ENCODE peak calls at places on chromosomes 12 and 14, in eight cellular contexts. Y, F, G, P, Z, L, S and U are unnamed samples.

GRCh38 chr14:52455291-52456088 is 96.8 kb downstream of the TXNDC16 start:
- DNase-seq in Y (peak), F (no peak), G (no peak), P (no peak), Z (no peak), L (peak), S (no peak), U (peak)

GRCh38 chr14:74429991-74430390 is 4.0 kb upstream of the SYNDIG1L start:
- DNase-seq in Y (no peak), F (no peak), G (no peak), P (no peak), Z (peak), L (no peak), S (no peak), U (no peak)

GRCh38 chr12:109761631-109761950 is 48.0 kb downstream of the FAM222A start:
- DNase-seq in Y (no peak), F (no peak), G (no peak), P (no peak), Z (no peak), L (no peak), S (no peak), U (no peak)

GRCh38 chr12:75699251-75699650 is 187.8 kb upstream of the KRR1 start:
- DNase-seq in Y (no peak), F (no peak), G (no peak), P (no peak), Z (no peak), L (no peak), S (no peak), U (no peak)

GRCh38 chr12:12859690-12860089 is 31.7 kb upstream of the GPRC5A start:
- DNase-seq in Y (peak), F (no peak), G (no peak), P (no peak), Z (no peak), L (peak), S (no peak), U (peak)

GRCh38 chr12:58544281-58544680 is 376.0 kb downstream of the LRIG3 start:
- DNase-seq in Y (no peak), F (no peak), G (no peak), P (no peak), Z (no peak), L (no peak), S (no peak), U (no peak)

GRCh38 chr12:56836317-56836716 is 73.2 kb downstream of the HSD17B6 start:
- DNase-seq in Y (peak), F (no peak), G (no peak), P (no peak), Z (no peak), L (peak), S (no peak), U (peak)

GRCh38 chr12:108733132-108733531 is 1.8 kb upstream of the CORO1C start:
- DNase-seq in Y (no peak), F (no peak), G (no peak), P (no peak), Z (no peak), L (no peak), S (no peak), U (no peak)

GRCh38 chr14:23101986-23102625 is 2.7 kb downstream of the CIROP start:
- DNase-seq in Y (no peak), F (no peak), G (no peak), P (no peak), Z (no peak), L (no peak), S (no peak), U (no peak)

GRCh38 chr12:104057771-104058197 is 6.5 kb upstream of the HCFC2 start:
- DNase-seq in Y (no peak), F (no peak), G (peak), P (peak), Z (peak), L (peak), S (peak), U (no peak)

GRCh38 chr12:119459481-119459880 is 125.0 kb downstream of the CCDC60 start:
- DNase-seq in Y (no peak), F (no peak), G (no peak), P (no peak), Z (no peak), L (no peak), S (no peak), U (no peak)

GRCh38 chr14:61466249-61466904 is 145.0 kb downstream of the PRKCH start:
- DNase-seq in Y (peak), F (no peak), G (no peak), P (no peak), Z (peak), L (peak), S (no peak), U (peak)

GRCh38 chr12:114684098-114684869 is at the start of gene TBX3:
- DNase-seq in Y (peak), F (peak), G (peak), P (peak), Z (peak), L (peak), S (peak), U (peak)

GRCh38 chr14:23622990-23623389 is 13.2 kb upstream of the DHRS2 start:
- DNase-seq in Y (no peak), F (no peak), G (no peak), P (no peak), Z (no peak), L (no peak), S (no peak), U (no peak)

GRCh38 chr12:58503731-58504520 is 416.4 kb downstream of the LRIG3 start:
- DNase-seq in Y (peak), F (no peak), G (no peak), P (no peak), Z (no peak), L (peak), S (no peak), U (peak)

GRCh38 chr12:77835982-77836381 is 5.3 kb downstream of the NAV3 start:
- DNase-seq in Y (peak), F (no peak), G (no peak), P (no peak), Z (no peak), L (no peak), S (no peak), U (no peak)

GRCh38 chr12:112901271-112901670 is 5.5 kb upstream of the OAS1 start:
- DNase-seq in Y (no peak), F (no peak), G (no peak), P (no peak), Z (no peak), L (no peak), S (no peak), U (no peak)

GRCh38 chr12:124361074-124361965 is 66.4 kb downstream of the RFLNA start:
- DNase-seq in Y (peak), F (no peak), G (no peak), P (no peak), Z (no peak), L (peak), S (no peak), U (no peak)

GRCh38 chr12:30613119-30613830 is 82.4 kb downstream of the IPO8 start:
- DNase-seq in Y (peak), F (no peak), G (no peak), P (no peak), Z (no peak), L (peak), S (no peak), U (peak)

GRCh38 chr12:51480978-51481377 is 56.3 kb downstream of the SLC4A8 start:
- DNase-seq in Y (no peak), F (no peak), G (no peak), P (peak), Z (no peak), L (no peak), S (no peak), U (no peak)

GRCh38 chr14:91261115-91261514 is 16.6 kb upstream of the GPR68 start:
- DNase-seq in Y (no peak), F (peak), G (peak), P (no peak), Z (no peak), L (no peak), S (no peak), U (no peak)

GRCh38 chr14:83164016-83164415 is 1630.4 kb upstream of the SEL1L start:
- DNase-seq in Y (peak), F (no peak), G (no peak), P (no peak), Z (no peak), L (peak), S (no peak), U (peak)

GRCh38 chr12:127125607-127126259 is 1141.2 kb upstream of the TMEM132C start:
- DNase-seq in Y (peak), F (peak), G (peak), P (peak), Z (no peak), L (peak), S (peak), U (peak)

GRCh38 chr12:122981036-122981471 is 573 bp downstream of the ARL6IP4 start:
- DNase-seq in Y (no peak), F (no peak), G (peak), P (no peak), Z (peak), L (peak), S (no peak), U (peak)

GRCh38 chr12:52081263-52081733 is 1.8 kb downstream of the SMIM41 start:
- DNase-seq in Y (no peak), F (no peak), G (peak), P (peak), Z (peak), L (no peak), S (no peak), U (no peak)

GRCh38 chr12:116194935-116195431 is 82.5 kb downstream of the MED13L start:
- DNase-seq in Y (no peak), F (peak), G (peak), P (peak), Z (no peak), L (no peak), S (no peak), U (no peak)

GRCh38 chr14:26138764-26139445 is 458.9 kb downstream of the NOVA1 start:
- DNase-seq in Y (no peak), F (no peak), G (no peak), P (no peak), Z (no peak), L (no peak), S (peak), U (peak)